ENCODE peak calls at places on chromosome 22, in six cellular contexts. B, O, K, S, I and V are unnamed samples.

GRCh38 chr22:19446603-19447387 is 716 bp downstream of the C22orf39 start:
- DNase-seq in I (no peak), O (no peak), S (no peak), K (no peak), B (peak; percentile 88), V (no peak)

GRCh38 chr22:45413368-45414211 is at the start of the genes RIBC2 and SMC1B:
- DNase-seq in K (peak; percentile 70), B (peak; percentile 93), O (no peak), I (no peak), S (peak; percentile 81), V (no peak)

GRCh38 chr22:24512043-24512442 is 16.9 kb downstream of the UPB1 start:
- DNase-seq in O (no peak), I (no peak), B (peak; percentile 42), K (no peak), S (no peak), V (no peak)

GRCh38 chr22:50693462-50693861 is 20.8 kb downstream of the SHANK3 start:
- DNase-seq in K (no peak), O (no peak), I (no peak), S (no peak), B (no peak), V (no peak)

GRCh38 chr22:42316988-42317387 is 46.5 kb upstream of the TCF20 start:
- DNase-seq in K (no peak), O (no peak), S (no peak), I (no peak), B (no peak), V (no peak)

GRCh38 chr22:50085211-50085999 is at the start of gene MLC1:
- DNase-seq in K (no peak), I (no peak), B (peak; percentile 40), S (no peak), O (no peak), V (no peak)

GRCh38 chr22:36236338-36237319 is 2.7 kb downstream of the APOL2 start:
- DNase-seq in K (no peak), B (no peak), O (no peak), I (no peak), S (no peak), V (no peak)

GRCh38 chr22:23263651-23264555 is 83.6 kb downstream of the BCR start:
- DNase-seq in K (no peak), O (no peak), I (no peak), S (no peak), B (no peak), V (no peak)

GRCh38 chr22:23066200-23067022 is 3.9 kb upstream of the GNAZ start:
- DNase-seq in S (no peak), K (no peak), I (peak; percentile 89), O (no peak), B (peak; percentile 20), V (no peak)

GRCh38 chr22:45878901-45879551 is 97.9 kb downstream of the WNT7B start:
- DNase-seq in I (no peak), O (no peak), K (no peak), S (no peak), B (peak; percentile 62), V (no peak)

GRCh38 chr22:40628354-40629042 is 8.0 kb downstream of the MRTFA start:
- DNase-seq in B (peak; percentile 18), K (no peak), O (no peak), S (no peak), I (no peak), V (no peak)

GRCh38 chr22:20011123-20011992 is 5.3 kb downstream of the ARVCF start:
- DNase-seq in O (no peak), S (peak; percentile 15), B (no peak), I (no peak), K (no peak), V (no peak)

GRCh38 chr22:19359554-19360299 is 68.2 kb upstream of the CLTCL1 start:
- DNase-seq in B (no peak), S (no peak), I (peak; percentile 37), K (no peak), O (no peak), V (no peak)

GRCh38 chr22:46453006-46453828 is 84.2 kb downstream of the CELSR1 start:
- DNase-seq in K (no peak), O (no peak), B (no peak), S (peak; percentile 45), I (no peak), V (no peak)

GRCh38 chr22:19753996-19754700 is 6.4 kb upstream of the TBX1 start:
- DNase-seq in K (no peak), B (no peak), S (no peak), O (no peak), I (no peak), V (no peak)

GRCh38 chr22:50544746-50545253 is 899 bp upstream of the KLHDC7B start:
- DNase-seq in I (no peak), S (peak; percentile 36), O (no peak), K (no peak), B (no peak), V (no peak)

GRCh38 chr22:49150801-49151221 is 676.9 kb downstream of the BRD1 start:
- DNase-seq in I (no peak), K (no peak), O (no peak), S (no peak), B (no peak), V (no peak)

GRCh38 chr22:21712751-21713427 is 22.7 kb downstream of the YPEL1 start:
- DNase-seq in S (no peak), B (peak; percentile 83), O (no peak), K (peak; percentile 34), I (no peak), V (no peak)

GRCh38 chr22:25146311-25146710 is 53.3 kb upstream of the CRYBB3 start:
- DNase-seq in S (no peak), K (no peak), B (no peak), O (no peak), I (no peak), V (no peak)

GRCh38 chr22:38017939-38018885 is 33.9 kb upstream of the SOX10 start:
- DNase-seq in B (no peak), K (no peak), O (no peak), I (no peak), S (peak; percentile 7), V (no peak)
- H3K27ac ChIP-seq in B (no peak overlapping the region), K (no peak overlapping the region), O (no peak overlapping the region), I (peak overlapping the region; percentile 69), S (no peak overlapping the region), V (no peak overlapping the region)

GRCh38 chr22:35022291-35022690 is 43.7 kb upstream of the ISX start:
- DNase-seq in S (no peak), K (no peak), B (peak; percentile 15), I (no peak), O (no peak), V (no peak)

GRCh38 chr22:35023692-35024363 is 42.1 kb upstream of the ISX start:
- DNase-seq in S (peak; percentile 77), B (peak; percentile 97), K (peak; percentile 6), O (no peak), I (no peak), V (no peak)

GRCh38 chr22:35021166-35021565 is 44.8 kb upstream of the ISX start:
- DNase-seq in S (no peak), K (no peak), O (no peak), I (no peak), B (peak; percentile 20), V (no peak)

GRCh38 chr22:35020517-35020916 is 45.4 kb upstream of the ISX start:
- DNase-seq in B (no peak), O (no peak), K (no peak), S (no peak), I (no peak), V (no peak)

DNA sequence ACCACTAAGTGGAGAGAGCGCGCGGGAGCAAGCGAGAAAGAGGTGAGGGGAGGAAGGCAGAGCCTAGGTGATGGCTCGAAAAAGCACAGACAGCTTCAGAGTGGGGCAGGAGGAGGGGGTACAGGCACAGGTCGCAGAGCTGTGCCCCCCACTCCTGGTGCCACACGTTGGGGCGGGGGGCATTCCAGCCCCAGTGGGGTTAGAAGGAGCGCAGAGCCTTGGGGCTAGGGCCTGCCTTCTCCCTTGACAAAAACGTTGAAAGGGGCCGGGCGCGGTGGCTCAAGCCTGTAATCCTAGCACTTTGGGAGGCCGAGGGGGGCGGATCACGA is 41.6 kb upstream of the ISX start:
- DNase-seq in I (no peak), B (no peak), K (no peak), O (no peak), S (no peak), V (no peak)
- TF ChIP-seq CTCF in I (no peak), B (no peak), K (peak; percentile 8), O (no peak), S (no peak), V (no peak)

GRCh38 chr22:38259370-38259769 is 13.4 kb downstream of the TMEM184B start:
- DNase-seq in O (no peak), B (no peak), I (no peak), S (no peak), K (no peak), V (no peak)
- H3K27ac ChIP-seq in O (peak overlapping the region; percentile 88), B (no peak overlapping the region), I (peak overlapping the region; percentile 89), S (no peak overlapping the region), K (no peak overlapping the region), V (peak overlapping the region; percentile 89)

DNA sequence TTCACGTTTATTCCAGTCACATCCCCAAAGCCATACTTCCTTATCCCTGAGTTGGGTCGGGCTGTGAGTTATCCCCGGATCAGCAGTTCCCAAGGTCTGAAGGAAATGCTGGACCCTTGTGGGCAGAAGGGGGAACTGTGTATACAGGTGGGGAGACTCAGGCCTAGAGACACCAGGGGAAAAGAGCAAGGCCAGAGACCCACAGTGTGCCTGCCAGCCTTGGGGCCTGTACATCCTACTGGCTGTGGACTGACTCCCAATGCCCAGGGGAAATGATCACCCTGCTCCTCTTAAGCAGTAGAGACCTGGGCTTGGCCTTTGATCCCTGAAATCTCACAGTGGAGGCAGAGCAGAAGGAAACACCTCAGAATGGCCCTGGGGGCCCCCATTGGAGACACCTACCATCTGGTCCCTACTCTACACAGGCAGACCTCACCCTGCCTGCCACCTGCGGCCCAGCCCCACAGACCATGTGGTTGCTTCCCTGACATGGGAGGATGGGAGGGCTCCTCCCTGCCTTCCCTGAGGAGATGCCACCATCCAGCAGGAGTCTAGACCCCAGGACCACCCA is 1.3 kb downstream of the SELENOM start:
- DNase-seq in S (peak; percentile 41), B (peak; percentile 45), K (no peak), O (no peak), I (no peak), V (no peak)
- TF ChIP-seq CTCF in S (no peak), B (peak; percentile 33), K (no peak), O (peak; percentile 13), I (peak; percentile 31), V (peak; percentile 36)

GRCh38 chr22:30667486-30668305 is at the start of gene DUSP18:
- DNase-seq in B (peak; percentile 99), I (peak; percentile 98), O (peak; percentile 73), K (peak; percentile 93), S (peak; percentile 96), V (peak; percentile 68)

GRCh38 chr22:30665786-30666185 is 1.9 kb downstream of the DUSP18 start:
- DNase-seq in O (no peak), K (no peak), S (no peak), I (no peak), B (no peak), V (no peak)

GRCh38 chr22:30665266-30665665 is 2.4 kb downstream of the DUSP18 start:
- DNase-seq in S (no peak), K (no peak), I (no peak), B (no peak), O (no peak), V (no peak)

GRCh38 chr22:30668306-30668655 is 606 bp upstream of the DUSP18 start:
- DNase-seq in I (no peak), B (no peak), S (no peak), K (no peak), O (no peak), V (no peak)

DNA sequence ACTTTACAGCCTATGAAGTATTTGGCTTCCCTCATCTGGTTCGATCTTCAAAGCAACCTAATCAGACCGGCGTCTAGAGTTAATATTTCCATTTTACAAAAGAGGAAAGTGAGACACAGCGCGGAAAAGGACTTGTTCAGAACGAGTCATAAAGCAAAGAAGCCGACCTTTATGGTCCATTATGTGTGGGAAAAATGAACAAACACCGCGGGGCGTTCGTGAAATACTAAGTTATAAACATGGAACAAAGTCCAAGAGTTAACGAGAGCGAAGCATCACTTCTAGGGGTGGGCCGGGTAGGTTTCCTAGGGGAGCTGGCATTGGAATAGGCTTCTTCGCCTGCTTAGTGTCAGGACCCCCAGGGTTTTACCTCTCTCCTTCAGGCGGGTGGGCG is 586 bp downstream of the DUSP18 start:
- DNase-seq in B (no peak), I (no peak), S (no peak), O (no peak), K (no peak), V (no peak)
- H3K27ac ChIP-seq in B (no peak overlapping the region), I (peak overlapping the region; percentile 63), S (no peak overlapping the region), O (peak overlapping the region; percentile 1), K (no peak overlapping the region), V (no peak overlapping the region)